ENCODE peak calls at places on chromosome 14, in nine cellular contexts. One of them, this sample, is unnamed.

GRCh38 chr14:44453433-44454171 is 53.5 kb downstream of the FSCB start:
- DNase-seq in Calu3: no peak
- DNase-seq in activated B cell treated with CpG ODN at 0.5 μM for 24 hours: no peak
- DNase-seq in progenitor cell of endocrine pancreas: no peak
- DNase-seq in ovary: no peak
- DNase-seq in pancreas: no peak
- DNase-seq in sigmoid colon: no peak
- DNase-seq in fibroblast of mammary gland: no peak
- DNase-seq in Caco-2: no peak
- DNase-seq in this sample: no peak

GRCh38 chr14:64598404-64598803 is 48.6 kb downstream of the PPP1R36 start:
- DNase-seq in Calu3: no peak
- DNase-seq in activated B cell treated with CpG ODN at 0.5 μM for 24 hours: no peak
- DNase-seq in progenitor cell of endocrine pancreas: no peak
- DNase-seq in ovary: no peak
- DNase-seq in pancreas: no peak
- DNase-seq in sigmoid colon: no peak
- DNase-seq in fibroblast of mammary gland: no peak
- DNase-seq in Caco-2: no peak
- DNase-seq in this sample: no peak

GRCh38 chr14:23056956-23057756 is at the start of gene CDH24:
- DNase-seq in Calu3: peak; percentile 70
- DNase-seq in activated B cell treated with CpG ODN at 0.5 μM for 24 hours: peak; percentile 71
- DNase-seq in progenitor cell of endocrine pancreas: peak; percentile 61
- DNase-seq in ovary: peak; percentile 81
- DNase-seq in pancreas: peak; percentile 89
- DNase-seq in sigmoid colon: peak; percentile 86
- DNase-seq in fibroblast of mammary gland: peak; percentile 50
- DNase-seq in Caco-2: peak; percentile 82
- DNase-seq in this sample: no peak

GRCh38 chr14:65533736-65534404 is 121.3 kb downstream of the FUT8 start:
- DNase-seq in Calu3: no peak
- DNase-seq in activated B cell treated with CpG ODN at 0.5 μM for 24 hours: no peak
- DNase-seq in progenitor cell of endocrine pancreas: no peak
- DNase-seq in ovary: no peak
- DNase-seq in pancreas: no peak
- DNase-seq in sigmoid colon: no peak
- DNase-seq in fibroblast of mammary gland: peak; percentile 3
- DNase-seq in Caco-2: no peak
- DNase-seq in this sample: no peak

GRCh38 chr14:100773331-100774163 is 46.9 kb downstream of the DLK1 start:
- DNase-seq in Calu3: no peak
- DNase-seq in activated B cell treated with CpG ODN at 0.5 μM for 24 hours: no peak
- DNase-seq in progenitor cell of endocrine pancreas: no peak
- DNase-seq in ovary: no peak
- DNase-seq in pancreas: no peak
- DNase-seq in sigmoid colon: peak; percentile 43
- DNase-seq in fibroblast of mammary gland: no peak
- DNase-seq in Caco-2: no peak
- DNase-seq in this sample: peak; percentile 71

GRCh38 chr14:57686317-57686716 is 179.6 kb downstream of the SLC35F4 start:
- DNase-seq in Calu3: no peak
- DNase-seq in activated B cell treated with CpG ODN at 0.5 μM for 24 hours: no peak
- DNase-seq in progenitor cell of endocrine pancreas: no peak
- DNase-seq in ovary: no peak
- DNase-seq in pancreas: no peak
- DNase-seq in sigmoid colon: no peak
- DNase-seq in fibroblast of mammary gland: no peak
- DNase-seq in Caco-2: no peak
- DNase-seq in this sample: no peak

GRCh38 chr14:56207626-56208297 is 89.6 kb downstream of the PELI2 start:
- DNase-seq in Calu3: no peak
- DNase-seq in activated B cell treated with CpG ODN at 0.5 μM for 24 hours: no peak
- DNase-seq in progenitor cell of endocrine pancreas: no peak
- DNase-seq in ovary: no peak
- DNase-seq in pancreas: no peak
- DNase-seq in sigmoid colon: no peak
- DNase-seq in fibroblast of mammary gland: no peak
- DNase-seq in Caco-2: no peak
- DNase-seq in this sample: no peak

GRCh38 chr14:102026934-102027333 is 59.9 kb downstream of the HSP90AA1 start:
- DNase-seq in Calu3: no peak
- DNase-seq in activated B cell treated with CpG ODN at 0.5 μM for 24 hours: no peak
- DNase-seq in progenitor cell of endocrine pancreas: no peak
- DNase-seq in ovary: no peak
- DNase-seq in pancreas: no peak
- DNase-seq in sigmoid colon: no peak
- DNase-seq in fibroblast of mammary gland: no peak
- DNase-seq in Caco-2: no peak
- DNase-seq in this sample: no peak

GRCh38 chr14:104150201-104151027 is 12.0 kb downstream of the KIF26A start:
- DNase-seq in Calu3: no peak
- DNase-seq in activated B cell treated with CpG ODN at 0.5 μM for 24 hours: no peak
- DNase-seq in progenitor cell of endocrine pancreas: no peak
- DNase-seq in ovary: no peak
- DNase-seq in pancreas: peak; percentile 65
- DNase-seq in sigmoid colon: no peak
- DNase-seq in fibroblast of mammary gland: peak; percentile 52
- DNase-seq in Caco-2: no peak
- DNase-seq in this sample: no peak

GRCh38 chr14:63562414-63562813 is 19.2 kb upstream of the PPP2R5E start:
- DNase-seq in Calu3: peak; percentile 4
- DNase-seq in activated B cell treated with CpG ODN at 0.5 μM for 24 hours: no peak
- DNase-seq in progenitor cell of endocrine pancreas: no peak
- DNase-seq in ovary: no peak
- DNase-seq in pancreas: no peak
- DNase-seq in sigmoid colon: no peak
- DNase-seq in fibroblast of mammary gland: no peak
- DNase-seq in Caco-2: no peak
- DNase-seq in this sample: no peak

GRCh38 chr14:70934502-70935134 is 27.4 kb downstream of the PCNX1 start:
- DNase-seq in Calu3: no peak
- DNase-seq in activated B cell treated with CpG ODN at 0.5 μM for 24 hours: no peak
- DNase-seq in progenitor cell of endocrine pancreas: no peak
- DNase-seq in ovary: no peak
- DNase-seq in pancreas: no peak
- DNase-seq in sigmoid colon: no peak
- DNase-seq in fibroblast of mammary gland: peak; percentile 65
- DNase-seq in Caco-2: no peak
- DNase-seq in this sample: no peak

GRCh38 chr14:61860294-61860918 is 98.2 kb downstream of the SNAPC1 start:
- DNase-seq in Calu3: peak; percentile 65
- DNase-seq in activated B cell treated with CpG ODN at 0.5 μM for 24 hours: peak; percentile 53
- DNase-seq in progenitor cell of endocrine pancreas: no peak
- DNase-seq in ovary: no peak
- DNase-seq in pancreas: no peak
- DNase-seq in sigmoid colon: no peak
- DNase-seq in fibroblast of mammary gland: peak; percentile 50
- DNase-seq in Caco-2: no peak
- DNase-seq in this sample: no peak

GRCh38 chr14:49959822-49960408 is 67.0 kb downstream of the ARF6 start:
- DNase-seq in Calu3: no peak
- DNase-seq in activated B cell treated with CpG ODN at 0.5 μM for 24 hours: no peak
- DNase-seq in progenitor cell of endocrine pancreas: no peak
- DNase-seq in ovary: no peak
- DNase-seq in pancreas: no peak
- DNase-seq in sigmoid colon: no peak
- DNase-seq in fibroblast of mammary gland: no peak
- DNase-seq in Caco-2: no peak
- DNase-seq in this sample: no peak

GRCh38 chr14:68947802-68948201 is 31.3 kb downstream of the ACTN1 start:
- DNase-seq in Calu3: peak; percentile 29
- DNase-seq in activated B cell treated with CpG ODN at 0.5 μM for 24 hours: no peak
- DNase-seq in progenitor cell of endocrine pancreas: no peak
- DNase-seq in ovary: no peak
- DNase-seq in pancreas: peak; percentile 46
- DNase-seq in sigmoid colon: peak; percentile 93
- DNase-seq in fibroblast of mammary gland: peak; percentile 84
- DNase-seq in Caco-2: no peak
- DNase-seq in this sample: peak; percentile 28

GRCh38 chr14:34012978-34013713 is 62.3 kb upstream of the EGLN3 start:
- DNase-seq in Calu3: no peak
- DNase-seq in activated B cell treated with CpG ODN at 0.5 μM for 24 hours: no peak
- DNase-seq in progenitor cell of endocrine pancreas: no peak
- DNase-seq in ovary: no peak
- DNase-seq in pancreas: no peak
- DNase-seq in sigmoid colon: no peak
- DNase-seq in fibroblast of mammary gland: no peak
- DNase-seq in Caco-2: no peak
- DNase-seq in this sample: no peak

GRCh38 chr14:29650554-29651269 is 276.9 kb downstream of the PRKD1 start:
- DNase-seq in Calu3: no peak
- DNase-seq in activated B cell treated with CpG ODN at 0.5 μM for 24 hours: no peak
- DNase-seq in progenitor cell of endocrine pancreas: no peak
- DNase-seq in ovary: no peak
- DNase-seq in pancreas: no peak
- DNase-seq in sigmoid colon: no peak
- DNase-seq in fibroblast of mammary gland: no peak
- DNase-seq in Caco-2: no peak
- DNase-seq in this sample: no peak

GRCh38 chr14:85131523-85131922 is 398.4 kb upstream of the FLRT2 start:
- DNase-seq in Calu3: no peak
- DNase-seq in activated B cell treated with CpG ODN at 0.5 μM for 24 hours: no peak
- DNase-seq in progenitor cell of endocrine pancreas: no peak
- DNase-seq in ovary: no peak
- DNase-seq in pancreas: peak; percentile 71
- DNase-seq in sigmoid colon: no peak
- DNase-seq in fibroblast of mammary gland: no peak
- DNase-seq in Caco-2: peak; percentile 46
- DNase-seq in this sample: no peak

GRCh38 chr14:99273724-99274345 is 1.8 kb upstream of the BCL11B start:
- DNase-seq in Calu3: peak; percentile 29
- DNase-seq in activated B cell treated with CpG ODN at 0.5 μM for 24 hours: no peak
- DNase-seq in progenitor cell of endocrine pancreas: no peak
- DNase-seq in ovary: peak; percentile 26
- DNase-seq in pancreas: no peak
- DNase-seq in sigmoid colon: no peak
- DNase-seq in fibroblast of mammary gland: no peak
- DNase-seq in Caco-2: peak; percentile 48
- DNase-seq in this sample: no peak

DNA sequence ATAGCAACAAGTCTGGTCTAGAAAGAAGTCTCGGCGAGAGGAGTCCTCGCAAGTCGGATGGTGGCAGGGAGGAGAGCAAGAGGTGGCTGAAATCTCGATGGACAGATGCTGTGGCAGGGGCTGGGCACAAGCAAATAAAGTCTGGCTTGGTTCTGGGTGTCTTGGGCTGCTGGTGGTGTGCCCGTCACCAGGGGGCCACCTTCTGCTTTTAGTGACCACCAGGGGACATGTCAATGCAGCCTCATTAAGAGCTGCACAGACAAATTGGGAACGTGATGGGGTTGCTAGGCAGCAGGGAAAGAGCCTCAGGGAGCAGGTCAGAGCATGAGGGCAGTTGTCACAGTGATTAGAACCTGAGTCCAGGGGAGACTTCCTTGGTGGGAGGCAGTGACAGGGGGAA is 43.9 kb downstream of the LRRC74A start:
- DNase-seq in Calu3: peak; percentile 46
- DNase-seq in activated B cell treated with CpG ODN at 0.5 μM for 24 hours: no peak
- DNase-seq in progenitor cell of endocrine pancreas: no peak
- DNase-seq in ovary: no peak
- DNase-seq in pancreas: no peak
- DNase-seq in sigmoid colon: no peak
- DNase-seq in fibroblast of mammary gland: no peak
- DNase-seq in Caco-2: peak; percentile 51
- DNase-seq in this sample: no peak
- TF ChIP-seq CTCF in Calu3: peak; percentile 24
- TF ChIP-seq CTCF in activated B cell treated with CpG ODN at 0.5 μM for 24 hours: no peak
- TF ChIP-seq CTCF in progenitor cell of endocrine pancreas: peak; percentile 47
- TF ChIP-seq CTCF in ovary: no peak
- TF ChIP-seq CTCF in pancreas: no peak
- TF ChIP-seq CTCF in sigmoid colon: no peak
- TF ChIP-seq CTCF in fibroblast of mammary gland: no peak
- TF ChIP-seq CTCF in Caco-2: peak; percentile 41
- TF ChIP-seq CTCF in this sample: peak; percentile 60

GRCh38 chr14:52929192-52929807 is 21.6 kb downstream of the FERMT2 start:
- DNase-seq in Calu3: no peak
- DNase-seq in activated B cell treated with CpG ODN at 0.5 μM for 24 hours: no peak
- DNase-seq in progenitor cell of endocrine pancreas: no peak
- DNase-seq in ovary: no peak
- DNase-seq in pancreas: no peak
- DNase-seq in sigmoid colon: no peak
- DNase-seq in fibroblast of mammary gland: no peak
- DNase-seq in Caco-2: no peak
- DNase-seq in this sample: no peak
- TF ChIP-seq CTCF in Calu3: no peak
- TF ChIP-seq CTCF in activated B cell treated with CpG ODN at 0.5 μM for 24 hours: no peak
- TF ChIP-seq CTCF in progenitor cell of endocrine pancreas: no peak
- TF ChIP-seq CTCF in ovary: no peak
- TF ChIP-seq CTCF in pancreas: no peak
- TF ChIP-seq CTCF in sigmoid colon: no peak
- TF ChIP-seq CTCF in fibroblast of mammary gland: no peak
- TF ChIP-seq CTCF in Caco-2: no peak
- TF ChIP-seq CTCF in this sample: no peak

GRCh38 chr14:78785265-78785664 is 615.1 kb downstream of the NRXN3 start:
- DNase-seq in Calu3: no peak
- DNase-seq in activated B cell treated with CpG ODN at 0.5 μM for 24 hours: no peak
- DNase-seq in progenitor cell of endocrine pancreas: no peak
- DNase-seq in ovary: no peak
- DNase-seq in pancreas: no peak
- DNase-seq in sigmoid colon: no peak
- DNase-seq in fibroblast of mammary gland: peak; percentile 58
- DNase-seq in Caco-2: no peak
- DNase-seq in this sample: no peak

GRCh38 chr14:78788467-78789360 is 618.5 kb downstream of the NRXN3 start:
- DNase-seq in Calu3: no peak
- DNase-seq in activated B cell treated with CpG ODN at 0.5 μM for 24 hours: no peak
- DNase-seq in progenitor cell of endocrine pancreas: no peak
- DNase-seq in ovary: no peak
- DNase-seq in pancreas: no peak
- DNase-seq in sigmoid colon: no peak
- DNase-seq in fibroblast of mammary gland: peak; percentile 15
- DNase-seq in Caco-2: no peak
- DNase-seq in this sample: no peak

GRCh38 chr14:78790262-78790661 is 620.1 kb downstream of the NRXN3 start:
- DNase-seq in Calu3: no peak
- DNase-seq in activated B cell treated with CpG ODN at 0.5 μM for 24 hours: no peak
- DNase-seq in progenitor cell of endocrine pancreas: no peak
- DNase-seq in ovary: no peak
- DNase-seq in pancreas: no peak
- DNase-seq in sigmoid colon: no peak
- DNase-seq in fibroblast of mammary gland: peak; percentile 8
- DNase-seq in Caco-2: no peak
- DNase-seq in this sample: no peak
- TF ChIP-seq CTCF in Calu3: no peak
- TF ChIP-seq CTCF in activated B cell treated with CpG ODN at 0.5 μM for 24 hours: no peak
- TF ChIP-seq CTCF in progenitor cell of endocrine pancreas: peak; percentile 45
- TF ChIP-seq CTCF in ovary: no peak
- TF ChIP-seq CTCF in pancreas: no peak
- TF ChIP-seq CTCF in sigmoid colon: no peak
- TF ChIP-seq CTCF in fibroblast of mammary gland: peak; percentile 13
- TF ChIP-seq CTCF in Caco-2: peak; percentile 44
- TF ChIP-seq CTCF in this sample: peak; percentile 29

DNA sequence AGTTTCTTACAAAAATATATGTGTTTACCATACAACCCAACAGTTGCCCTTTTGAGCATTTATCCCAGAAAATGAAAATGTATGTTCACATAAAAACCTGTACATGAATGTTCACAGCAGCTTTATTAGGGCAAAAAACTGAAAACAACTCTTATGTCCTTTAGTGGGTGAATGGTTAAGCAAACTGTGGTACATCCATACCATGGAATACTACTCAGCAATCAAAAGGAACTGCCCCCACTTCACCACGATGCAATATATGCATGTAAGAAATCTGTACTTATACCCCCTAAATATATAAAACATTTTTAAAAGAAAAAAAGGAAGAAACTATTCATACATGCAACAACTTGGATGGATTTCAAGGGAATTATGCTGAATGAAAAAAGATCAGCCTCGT is 6.7 kb upstream of the NEK9 start:
- DNase-seq in Calu3: no peak
- DNase-seq in activated B cell treated with CpG ODN at 0.5 μM for 24 hours: no peak
- DNase-seq in progenitor cell of endocrine pancreas: no peak
- DNase-seq in ovary: no peak
- DNase-seq in pancreas: no peak
- DNase-seq in sigmoid colon: no peak
- DNase-seq in fibroblast of mammary gland: no peak
- DNase-seq in Caco-2: no peak
- DNase-seq in this sample: no peak
- TF ChIP-seq CTCF in Calu3: no peak
- TF ChIP-seq CTCF in activated B cell treated with CpG ODN at 0.5 μM for 24 hours: no peak
- TF ChIP-seq CTCF in progenitor cell of endocrine pancreas: no peak
- TF ChIP-seq CTCF in ovary: no peak
- TF ChIP-seq CTCF in pancreas: no peak
- TF ChIP-seq CTCF in sigmoid colon: no peak
- TF ChIP-seq CTCF in fibroblast of mammary gland: no peak
- TF ChIP-seq CTCF in Caco-2: no peak
- TF ChIP-seq CTCF in this sample: no peak